ENCODE peak calls at places on chromosomes 2 and 18, in six cellular contexts. Q, Y, A, W, F and H are unnamed samples.

GRCh38 chr2:147933931-147934330 is 86.6 kb downstream of the ORC4 start:
- ATAC-seq in Q (no peak), Y (peak; percentile 57), A (no peak), W (no peak), F (no peak), H (no peak)

GRCh38 chr2:68750592-68751396 is 16.2 kb downstream of the ARHGAP25 start:
- ATAC-seq in Q (no peak), Y (no peak), A (no peak), W (no peak), F (no peak), H (no peak)

GRCh38 chr2:152611458-152612231 is 105.6 kb downstream of the PRPF40A start:
- ATAC-seq in Q (peak; percentile 96), Y (no peak), A (peak; percentile 47), W (peak; percentile 88), F (peak; percentile 54), H (peak; percentile 95)

GRCh38 chr2:199865905-199866304 is 14.9 kb upstream of the FTCDNL1 start:
- ATAC-seq in Q (no peak), Y (no peak), A (no peak), W (no peak), F (no peak), H (no peak)

GRCh38 chr2:47254464-47254863 is 99.4 kb upstream of the STPG4 start:
- ATAC-seq in Q (no peak), Y (no peak), A (no peak), W (peak; percentile 63), F (no peak), H (no peak)

GRCh38 chr2:224469374-224469964 is 67.6 kb upstream of the FAM124B start:
- ATAC-seq in Q (no peak), Y (peak; percentile 26), A (peak; percentile 59), W (no peak), F (no peak), H (no peak)

GRCh38 chr2:196970089-196970488 is 43.6 kb upstream of the PGAP1 start:
- ATAC-seq in Q (no peak), Y (no peak), A (no peak), W (no peak), F (no peak), H (no peak)

GRCh38 chr2:238106698-238107524 is 6.8 kb downstream of the ESPNL start:
- ATAC-seq in Q (no peak), Y (peak; percentile 40), A (peak; percentile 78), W (peak; percentile 36), F (peak; percentile 27), H (no peak)

GRCh38 chr2:236776695-236777251 is 207.1 kb downstream of the ACKR3 start:
- ATAC-seq in Q (peak; percentile 31), Y (no peak), A (no peak), W (no peak), F (peak; percentile 84), H (no peak)

GRCh38 chr2:10550206-10551001 is 102.3 kb upstream of the ODC1 start:
- ATAC-seq in Q (no peak), Y (peak; percentile 45), A (peak; percentile 16), W (no peak), F (no peak), H (peak; percentile 60)

GRCh38 chr2:190841707-190842505 is 38.7 kb upstream of the GLS start:
- ATAC-seq in Q (peak; percentile 43), Y (peak; percentile 87), A (no peak), W (no peak), F (peak; percentile 57), H (no peak)

GRCh38 chr18:11956371-11957308 is 24.7 kb upstream of the IMPA2 start:
- ATAC-seq in Q (no peak), Y (no peak), A (no peak), W (no peak), F (no peak), H (no peak)

GRCh38 chr2:48829569-48829968 is 74.0 kb upstream of the LHCGR start:
- ATAC-seq in Q (no peak), Y (no peak), A (no peak), W (no peak), F (no peak), H (no peak)

GRCh38 chr2:117815946-117816345 is 1.5 kb downstream of the DDX18 start:
- ATAC-seq in Q (no peak), Y (no peak), A (peak; percentile 8), W (peak; percentile 4), F (no peak), H (no peak)

GRCh38 chr2:6927186-6927585 is 10.0 kb downstream of the RNF144A start:
- ATAC-seq in Q (no peak), Y (peak; percentile 33), A (peak; percentile 19), W (no peak), F (no peak), H (no peak)

GRCh38 chr2:20223345-20224190 is 1.4 kb downstream of the SDC1 start:
- ATAC-seq in Q (peak; percentile 55), Y (peak; percentile 45), A (no peak), W (peak; percentile 23), F (peak; percentile 59), H (peak; percentile 37)

GRCh38 chr18:8699948-8700347 is 5.4 kb upstream of the MTCL1 start:
- ATAC-seq in Q (no peak), Y (no peak), A (no peak), W (no peak), F (no peak), H (no peak)

GRCh38 chr2:239590276-239590675 is 189.5 kb upstream of the HDAC4 start:
- ATAC-seq in Q (no peak), Y (no peak), A (no peak), W (no peak), F (no peak), H (no peak)

GRCh38 chr18:36186461-36187137 is 698 bp upstream of the MOCOS start:
- ATAC-seq in Q (peak; percentile 67), Y (peak; percentile 12), A (peak; percentile 58), W (peak; percentile 44), F (peak; percentile 41), H (peak; percentile 29)

GRCh38 chr18:11994708-11995444 is 13.6 kb downstream of the IMPA2 start:
- ATAC-seq in Q (peak; percentile 14), Y (peak; percentile 68), A (peak; percentile 18), W (no peak), F (peak; percentile 84), H (peak; percentile 17)

GRCh38 chr2:58054264-58054663 is 7.7 kb downstream of the VRK2 start:
- ATAC-seq in Q (peak; percentile 34), Y (no peak), A (no peak), W (no peak), F (no peak), H (no peak)
- TF ChIP-seq CTCF in Q (no peak), Y (no peak), A (no peak), W (no peak), F (no peak), H (no peak)

GRCh38 chr18:49656098-49656591 is 94.3 kb downstream of the LIPG start:
- ATAC-seq in Q (no peak), Y (no peak), A (no peak), W (no peak), F (peak; percentile 43), H (no peak)
- TF ChIP-seq EP300 in Q (no peak), Y (no peak), A (no peak), W (no peak), F (no peak), H (no peak)

DNA sequence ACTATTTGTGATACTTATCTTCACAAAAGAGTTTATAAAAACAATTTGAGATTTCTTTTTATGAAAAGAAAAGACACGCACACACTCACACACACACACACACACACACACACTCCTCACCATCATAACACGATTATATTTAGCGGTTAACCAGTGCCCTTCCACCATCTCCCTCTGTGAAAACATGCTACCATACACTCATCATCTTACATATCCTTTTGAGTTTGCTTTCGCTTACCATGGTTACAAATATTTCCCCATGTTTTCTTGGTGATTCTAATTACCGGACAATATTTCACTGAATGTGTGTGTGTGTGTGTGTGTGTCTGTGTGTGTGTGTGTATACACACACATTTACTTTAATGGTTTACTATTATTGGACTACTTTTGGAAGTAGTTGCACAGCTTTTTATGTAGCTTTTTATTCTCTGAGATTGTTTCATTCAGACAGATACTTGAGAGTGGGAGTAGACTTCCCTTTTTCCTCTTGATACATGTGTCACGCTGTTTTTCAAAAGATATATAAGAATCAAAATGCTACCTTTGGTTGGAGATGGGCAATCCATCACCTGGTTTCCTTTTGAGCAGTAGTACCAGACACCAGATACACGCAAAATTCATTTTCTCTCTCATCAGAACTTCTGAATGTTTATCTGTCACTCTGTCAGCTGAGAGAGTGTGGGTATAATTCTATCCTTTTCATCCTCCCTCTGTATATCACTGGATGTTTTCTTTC is 138.1 kb downstream of the SETBP1 start:
- ATAC-seq in Q (no peak), Y (no peak), A (no peak), W (peak; percentile 76), F (no peak), H (no peak)
- TF ChIP-seq POLR2A in Q (no peak), Y (no peak), A (no peak), W (no peak), F (no peak), H (no peak)

GRCh38 chr2:32932825-32933755 is 13.7 kb upstream of the LTBP1 start:
- ATAC-seq in Q (no peak), Y (no peak), A (peak; percentile 90), W (no peak), F (no peak), H (no peak)

GRCh38 chr2:32931519-32931918 is 15.2 kb upstream of the LTBP1 start:
- ATAC-seq in Q (no peak), Y (no peak), A (no peak), W (no peak), F (no peak), H (no peak)

GRCh38 chr2:32931945-32932709 is 14.6 kb upstream of the LTBP1 start:
- ATAC-seq in Q (no peak), Y (no peak), A (no peak), W (no peak), F (no peak), H (no peak)

GRCh38 chr2:32933756-32934095 is 13.0 kb upstream of the LTBP1 start:
- ATAC-seq in Q (no peak), Y (no peak), A (no peak), W (no peak), F (no peak), H (no peak)

GRCh38 chr2:32930436-32930835 is 16.3 kb upstream of the LTBP1 start:
- ATAC-seq in Q (no peak), Y (no peak), A (no peak), W (no peak), F (no peak), H (no peak)
- TF ChIP-seq CTCF in Q (no peak), Y (no peak), A (no peak), W (no peak), F (no peak), H (no peak)

DNA sequence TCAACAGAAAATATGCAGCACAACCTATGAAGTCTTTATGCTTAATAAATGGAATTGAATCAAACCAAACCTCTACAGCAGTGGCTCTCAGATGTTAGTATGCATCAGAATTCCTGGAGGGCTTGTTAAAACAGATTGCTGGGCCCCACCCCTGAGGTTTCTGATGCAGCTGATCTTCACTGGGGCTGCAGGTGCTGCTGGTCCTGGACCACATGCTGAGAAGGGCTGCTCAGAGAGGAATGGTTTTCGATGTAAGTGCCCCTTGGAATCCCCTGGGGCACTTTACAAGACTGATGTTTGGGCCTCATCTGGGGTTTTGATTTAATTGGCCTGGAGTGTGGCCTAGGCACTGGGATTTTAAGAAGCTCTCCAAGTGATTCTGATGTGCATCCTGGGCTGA is 403.8 kb upstream of the HS6ST1 start:
- ATAC-seq in Q (no peak), Y (no peak), A (no peak), W (no peak), F (no peak), H (no peak)
- TF ChIP-seq EP300 in Q (no peak), Y (no peak), A (no peak), W (no peak), F (no peak), H (no peak)